ENCODE peak calls at places on chromosomes 4 and X, in six cellular contexts. X, S, J, K, E and O are unnamed samples.

GRCh38 chr4:76896731-76897521 is 1.0 kb downstream of the SOWAHB start:
- DNase-seq in X (peak; percentile 35), S (peak; percentile 18), J (peak; percentile 41), K (peak; percentile 72), E (peak; percentile 54), O (peak; percentile 33)

GRCh38 chrX:110402855-110403230 is 44.2 kb downstream of the RTL9 start:
- DNase-seq in X (no peak), S (no peak), J (no peak), K (no peak), E (no peak), O (no peak)

GRCh38 chr4:59537231-59537886 is 1662.8 kb upstream of the ADGRL3 start:
- DNase-seq in X (no peak), S (no peak), J (peak; percentile 7), K (no peak), E (no peak), O (no peak)

GRCh38 chrX:37453821-37454220 is 104.7 kb downstream of the PRRG1 start:
- DNase-seq in X (no peak), S (no peak), J (no peak), K (no peak), E (no peak), O (no peak)

GRCh38 chrX:124042042-124042441 is 80.5 kb downstream of the STAG2 start:
- DNase-seq in X (no peak), S (no peak), J (no peak), K (no peak), E (no peak), O (no peak)

GRCh38 chr4:38442073-38442788 is 221.8 kb upstream of the KLF3 start:
- DNase-seq in X (no peak), S (no peak), J (no peak), K (no peak), E (no peak), O (no peak)

GRCh38 chr4:73872331-73873108 is 3.3 kb downstream of the CXCL1 start:
- DNase-seq in X (peak; percentile 62), S (no peak), J (no peak), K (no peak), E (no peak), O (no peak)

GRCh38 chrX:2632533-2633504 is 58.3 kb upstream of the CD99 start:
- DNase-seq in X (no peak), S (no peak), J (peak; percentile 18), K (no peak), E (no peak), O (no peak)

GRCh38 chr4:4424499-4425115 is 37.7 kb downstream of the NSG1 start:
- DNase-seq in X (no peak), S (no peak), J (no peak), K (no peak), E (no peak), O (no peak)

GRCh38 chrX:43876680-43877079 is 5.6 kb downstream of the MAOB start:
- DNase-seq in X (no peak), S (no peak), J (no peak), K (no peak), E (no peak), O (no peak)

DNA sequence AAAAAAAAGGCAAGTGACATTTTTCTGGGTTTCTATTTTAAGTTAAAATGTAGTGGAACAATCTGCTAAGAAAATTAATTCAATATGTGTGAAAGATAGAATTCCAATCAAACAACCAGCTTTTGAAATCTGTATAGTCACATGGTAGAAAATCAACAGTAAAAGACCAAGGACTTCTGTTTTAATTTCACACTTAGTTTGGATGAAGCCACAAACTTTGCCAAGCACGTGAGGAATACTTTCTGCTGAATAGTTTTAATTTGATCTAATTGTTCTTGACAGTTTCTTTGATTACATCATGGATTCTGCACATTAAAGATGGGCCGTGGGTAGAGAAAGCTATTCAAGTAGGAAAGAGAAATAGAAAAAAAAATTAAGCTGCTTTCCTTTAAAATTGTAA is 137.9 kb upstream of the FAM241A start:
- DNase-seq in X (no peak), S (no peak), J (no peak), K (no peak), E (no peak), O (no peak)
- TF ChIP-seq CTCF in X (no peak), S (no peak), J (no peak), K (no peak), E (no peak), O (no peak)

GRCh38 chrX:24990585-24990984 is 25.2 kb downstream of the ARX start:
- DNase-seq in X (no peak), S (no peak), J (no peak), K (peak; percentile 22), E (no peak), O (no peak)
- TF ChIP-seq CTCF in X (no peak), S (no peak), J (no peak), K (no peak), E (no peak), O (no peak)

GRCh38 chr4:105495667-105496066 is 21.8 kb upstream of the PPA2 start:
- DNase-seq in X (no peak), S (no peak), J (no peak), K (no peak), E (no peak), O (no peak)

GRCh38 chr4:105496899-105497298 is 23.0 kb upstream of the PPA2 start:
- DNase-seq in X (no peak), S (no peak), J (no peak), K (no peak), E (no peak), O (no peak)
- TF ChIP-seq CTCF in X (no peak), S (no peak), J (no peak), K (no peak), E (no peak), O (peak; percentile 15)

GRCh38 chr4:127783971-127784519 is 1.9 kb downstream of the HSPA4L start:
- DNase-seq in X (peak; percentile 7), S (no peak), J (no peak), K (no peak), E (no peak), O (no peak)

GRCh38 chr4:127793528-127793927 is 11.4 kb downstream of the HSPA4L start:
- DNase-seq in X (no peak), S (no peak), J (no peak), K (no peak), E (no peak), O (no peak)

GRCh38 chr4:127783026-127783769 is 1.1 kb downstream of the HSPA4L start:
- DNase-seq in X (peak; percentile 89), S (no peak), J (peak; percentile 86), K (peak; percentile 47), E (peak; percentile 58), O (peak; percentile 52)

DNA sequence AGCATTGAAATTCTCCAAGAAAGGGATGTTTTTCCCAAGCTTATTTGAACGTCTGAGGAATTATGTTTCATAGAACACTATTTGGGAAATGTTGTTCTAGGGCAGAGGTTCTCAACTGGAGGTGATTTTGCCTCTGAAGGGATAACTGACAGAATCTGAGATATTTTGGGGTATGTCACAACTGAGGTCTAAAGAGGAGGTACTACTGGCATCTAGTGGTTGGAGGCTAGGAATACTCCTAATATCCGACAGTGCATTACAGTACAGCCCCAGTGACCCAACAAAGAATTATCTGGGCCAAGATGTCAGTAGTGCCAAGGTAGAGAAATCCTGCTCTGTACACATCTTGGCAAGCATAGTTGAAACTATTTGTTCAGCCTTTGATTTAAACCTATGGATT is 6.4 kb downstream of the HSPA4L start:
- DNase-seq in X (no peak), S (no peak), J (no peak), K (no peak), E (no peak), O (no peak)
- TF ChIP-seq CTCF in X (no peak), S (no peak), J (no peak), K (no peak), E (no peak), O (peak; percentile 27)

GRCh38 chr4:182475539-182475938 is 232.3 kb downstream of the TENM3 start:
- DNase-seq in X (no peak), S (no peak), J (no peak), K (no peak), E (no peak), O (no peak)

GRCh38 chr4:182483685-182484084 is 240.5 kb downstream of the TENM3 start:
- DNase-seq in X (no peak), S (no peak), J (no peak), K (no peak), E (no peak), O (no peak)

DNA sequence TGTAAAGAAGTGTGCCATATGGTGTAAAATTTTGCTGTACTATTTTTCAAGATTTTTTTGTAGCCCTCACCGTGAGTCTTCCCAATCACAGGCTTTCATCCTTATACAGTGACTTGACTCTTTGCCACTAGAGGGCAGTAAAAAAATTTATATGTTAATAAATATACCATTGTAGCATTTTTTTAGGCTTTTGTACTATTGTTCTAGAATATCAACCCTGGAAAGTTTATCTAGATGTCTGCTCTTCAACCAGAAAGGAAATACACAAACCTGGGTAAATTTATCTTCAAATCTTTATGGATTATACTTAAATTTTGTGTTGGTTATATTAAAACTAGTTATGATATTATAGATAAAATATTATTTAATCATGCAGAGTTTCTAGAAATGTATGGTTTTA is 235.3 kb downstream of the TENM3 start:
- DNase-seq in X (peak; percentile 55), S (no peak), J (peak; percentile 28), K (no peak), E (no peak), O (peak; percentile 23)
- TF ChIP-seq CTCF in X (peak; percentile 34), S (peak; percentile 12), J (peak; percentile 43), K (peak; percentile 89), E (peak; percentile 33), O (peak; percentile 29)

GRCh38 chr4:15737255-15737654 is 34.4 kb downstream of the BST1 start:
- DNase-seq in X (no peak), S (no peak), J (no peak), K (no peak), E (no peak), O (no peak)
- TF ChIP-seq CTCF in X (no peak), S (no peak), J (no peak), K (no peak), E (no peak), O (no peak)

GRCh38 chr4:61501812-61502211 is 301.7 kb downstream of the ADGRL3 start:
- DNase-seq in X (no peak), S (no peak), J (no peak), K (no peak), E (no peak), O (no peak)

GRCh38 chr4:61505773-61506640 is 305.9 kb downstream of the ADGRL3 start:
- DNase-seq in X (no peak), S (no peak), J (no peak), K (no peak), E (no peak), O (no peak)

GRCh38 chr4:61500883-61501282 is 300.8 kb downstream of the ADGRL3 start:
- DNase-seq in X (no peak), S (no peak), J (peak; percentile 4), K (no peak), E (no peak), O (no peak)
- TF ChIP-seq CTCF in X (no peak), S (no peak), J (no peak), K (no peak), E (no peak), O (no peak)